ENCODE peak calls at places on chromosomes 2 and 18, in six cellular contexts. One of them, this sample, is unnamed.

GRCh38 chr2:15048000-15048399 is 415.5 kb downstream of the LRATD1 start:
- DNase-seq in HCT116: no peak
- DNase-seq in endothelial cell of umbilical vein: no peak
- DNase-seq in K562: no peak
- DNase-seq in HepG2: no peak
- DNase-seq in H1: no peak
- DNase-seq in this sample: no peak

GRCh38 chr2:222982010-222982908 is 69.7 kb upstream of the KCNE4 start:
- DNase-seq in endothelial cell of umbilical vein: peak
- DNase-seq in HCT116: peak
- DNase-seq in H1: no peak
- DNase-seq in K562: no peak
- DNase-seq in HepG2: peak
- DNase-seq in this sample: no peak

GRCh38 chr2:20812779-20813178 is 10.1 kb downstream of the LDAH start:
- DNase-seq in K562: no peak
- DNase-seq in HepG2: no peak
- DNase-seq in endothelial cell of umbilical vein: no peak
- DNase-seq in HCT116: no peak
- DNase-seq in H1: no peak
- DNase-seq in this sample: no peak

GRCh38 chr2:73989972-73990371 is 5.3 kb downstream of the TET3 start:
- DNase-seq in HepG2: no peak
- DNase-seq in endothelial cell of umbilical vein: no peak
- DNase-seq in HCT116: no peak
- DNase-seq in K562: no peak
- DNase-seq in H1: no peak
- DNase-seq in this sample: no peak

GRCh38 chr2:83826601-83827000 is 632.5 kb downstream of the SUCLG1 start:
- DNase-seq in HepG2: no peak
- DNase-seq in K562: no peak
- DNase-seq in HCT116: no peak
- DNase-seq in endothelial cell of umbilical vein: no peak
- DNase-seq in H1: no peak
- DNase-seq in this sample: no peak

GRCh38 chr2:205752924-205753323 is 70.6 kb downstream of the NRP2 start:
- DNase-seq in HepG2: no peak
- DNase-seq in HCT116: no peak
- DNase-seq in endothelial cell of umbilical vein: no peak
- DNase-seq in K562: no peak
- DNase-seq in H1: no peak
- DNase-seq in this sample: no peak

GRCh38 chr2:199977984-199978415 is 22.6 kb downstream of the MAIP1 start:
- DNase-seq in K562: no peak
- DNase-seq in HCT116: peak
- DNase-seq in H1: no peak
- DNase-seq in HepG2: peak
- DNase-seq in endothelial cell of umbilical vein: peak
- DNase-seq in this sample: no peak

GRCh38 chr2:121334581-121335293 is 49.7 kb upstream of the TFCP2L1 start:
- DNase-seq in HepG2: peak
- DNase-seq in endothelial cell of umbilical vein: no peak
- DNase-seq in K562: no peak
- DNase-seq in HCT116: no peak
- DNase-seq in H1: no peak
- DNase-seq in this sample: no peak

GRCh38 chr2:150234787-150235512 is 252.5 kb downstream of the RND3 start:
- DNase-seq in HCT116: no peak
- DNase-seq in endothelial cell of umbilical vein: peak
- DNase-seq in HepG2: no peak
- DNase-seq in K562: no peak
- DNase-seq in H1: no peak
- DNase-seq in this sample: no peak

GRCh38 chr18:59779979-59780378 is 82.8 kb upstream of the CCBE1 start:
- DNase-seq in HepG2: no peak
- DNase-seq in endothelial cell of umbilical vein: peak
- DNase-seq in HCT116: no peak
- DNase-seq in K562: no peak
- DNase-seq in H1: no peak
- DNase-seq in this sample: no peak

GRCh38 chr2:231640646-231641111 is 48.0 kb downstream of the TEX44 start:
- DNase-seq in H1: no peak
- DNase-seq in endothelial cell of umbilical vein: peak
- DNase-seq in HCT116: peak
- DNase-seq in K562: peak
- DNase-seq in HepG2: no peak
- DNase-seq in this sample: no peak

GRCh38 chr2:240128608-240129144 is 7.4 kb downstream of the COPS9 start:
- DNase-seq in H1: no peak
- DNase-seq in HepG2: no peak
- DNase-seq in endothelial cell of umbilical vein: no peak
- DNase-seq in K562: no peak
- DNase-seq in HCT116: no peak
- DNase-seq in this sample: no peak

GRCh38 chr2:110219496-110220192 is 7.3 kb upstream of the MTLN start:
- DNase-seq in HCT116: no peak
- DNase-seq in HepG2: no peak
- DNase-seq in K562: no peak
- DNase-seq in endothelial cell of umbilical vein: peak
- DNase-seq in H1: no peak
- DNase-seq in this sample: no peak

GRCh38 chr2:120692691-120693090 is 43.0 kb upstream of the GLI2 start:
- DNase-seq in endothelial cell of umbilical vein: no peak
- DNase-seq in HepG2: no peak
- DNase-seq in HCT116: no peak
- DNase-seq in H1: no peak
- DNase-seq in K562: no peak
- DNase-seq in this sample: no peak

GRCh38 chr2:223633656-223634055 is 31.5 kb upstream of the SCG2 start:
- DNase-seq in endothelial cell of umbilical vein: no peak
- DNase-seq in K562: no peak
- DNase-seq in HCT116: no peak
- DNase-seq in H1: no peak
- DNase-seq in HepG2: no peak
- DNase-seq in this sample: no peak

GRCh38 chr2:233061591-233062446 is 1.7 kb downstream of the INPP5D start:
- DNase-seq in HepG2: peak
- DNase-seq in HCT116: no peak
- DNase-seq in endothelial cell of umbilical vein: peak
- DNase-seq in K562: peak
- DNase-seq in H1: no peak
- DNase-seq in this sample: no peak

GRCh38 chr18:45611943-45612342 is 3.3 kb upstream of the SLC14A2 start:
- DNase-seq in HepG2: no peak
- DNase-seq in HCT116: no peak
- DNase-seq in H1: no peak
- DNase-seq in endothelial cell of umbilical vein: no peak
- DNase-seq in K562: no peak
- DNase-seq in this sample: no peak

GRCh38 chr18:45619826-45620201 is 4.5 kb downstream of the SLC14A2 start:
- DNase-seq in H1: no peak
- DNase-seq in HCT116: no peak
- DNase-seq in K562: no peak
- DNase-seq in endothelial cell of umbilical vein: no peak
- DNase-seq in HepG2: no peak
- DNase-seq in this sample: no peak

GRCh38 chr18:45621068-45621511 is 5.8 kb downstream of the SLC14A2 start:
- DNase-seq in HCT116: peak
- DNase-seq in K562: peak
- DNase-seq in HepG2: peak
- DNase-seq in H1: no peak
- DNase-seq in endothelial cell of umbilical vein: peak
- DNase-seq in this sample: peak

GRCh38 chr18:45619062-45619825 is 4.0 kb downstream of the SLC14A2 start:
- DNase-seq in HCT116: no peak
- DNase-seq in HepG2: no peak
- DNase-seq in endothelial cell of umbilical vein: no peak
- DNase-seq in H1: no peak
- DNase-seq in K562: no peak
- DNase-seq in this sample: no peak

GRCh38 chr18:45617284-45617683 is 2.0 kb downstream of the SLC14A2 start:
- DNase-seq in HCT116: peak
- DNase-seq in HepG2: no peak
- DNase-seq in H1: no peak
- DNase-seq in K562: no peak
- DNase-seq in endothelial cell of umbilical vein: no peak
- DNase-seq in this sample: no peak
- TF ChIP-seq POLR2AphosphoS5 in HCT116: no peak
- TF ChIP-seq POLR2AphosphoS5 in HepG2: no peak
- TF ChIP-seq POLR2AphosphoS5 in H1: no peak
- TF ChIP-seq POLR2AphosphoS5 in K562: no peak
- TF ChIP-seq POLR2AphosphoS5 in endothelial cell of umbilical vein: no peak
- TF ChIP-seq POLR2AphosphoS5 in this sample: no peak

GRCh38 chr2:226909131-226909530 is 73.3 kb downstream of the RHBDD1 start:
- DNase-seq in K562: no peak
- DNase-seq in HepG2: no peak
- DNase-seq in endothelial cell of umbilical vein: no peak
- DNase-seq in HCT116: no peak
- DNase-seq in H1: no peak
- DNase-seq in this sample: no peak

GRCh38 chr2:226906439-226906796 is 70.6 kb downstream of the RHBDD1 start:
- DNase-seq in HepG2: no peak
- DNase-seq in H1: no peak
- DNase-seq in endothelial cell of umbilical vein: no peak
- DNase-seq in HCT116: no peak
- DNase-seq in K562: no peak
- DNase-seq in this sample: no peak

GRCh38 chr2:226911932-226912331 is 76.1 kb downstream of the RHBDD1 start:
- DNase-seq in endothelial cell of umbilical vein: no peak
- DNase-seq in K562: no peak
- DNase-seq in HCT116: no peak
- DNase-seq in HepG2: no peak
- DNase-seq in H1: no peak
- DNase-seq in this sample: no peak

GRCh38 chr2:226910384-226910783 is 74.5 kb downstream of the RHBDD1 start:
- DNase-seq in HepG2: no peak
- DNase-seq in H1: no peak
- DNase-seq in K562: no peak
- DNase-seq in endothelial cell of umbilical vein: no peak
- DNase-seq in HCT116: no peak
- DNase-seq in this sample: no peak

DNA sequence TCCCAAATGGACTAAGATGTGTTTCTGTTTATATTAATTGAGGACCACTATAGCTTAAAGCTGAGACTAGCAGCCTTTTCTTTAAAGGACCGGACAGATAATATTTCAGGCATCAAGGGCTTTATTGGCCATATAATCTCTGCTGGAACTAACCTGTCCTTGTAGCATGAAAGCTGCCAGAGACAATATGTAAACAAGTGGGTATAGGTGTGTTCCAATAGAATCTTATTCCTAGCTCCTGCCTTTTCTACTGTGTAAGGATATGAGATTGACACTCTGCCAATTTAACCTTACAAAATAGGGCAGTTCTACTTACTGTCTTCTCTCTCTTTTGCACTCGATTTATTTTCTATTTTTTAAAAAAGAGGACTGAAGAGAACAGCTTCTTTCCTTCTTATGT is 74.0 kb downstream of the RHBDD1 start:
- DNase-seq in HCT116: no peak
- DNase-seq in H1: no peak
- DNase-seq in K562: no peak
- DNase-seq in endothelial cell of umbilical vein: no peak
- DNase-seq in HepG2: no peak
- DNase-seq in this sample: no peak
- H3K9ac ChIP-seq in HCT116: no peak
- H3K9ac ChIP-seq in H1: no peak
- H3K9ac ChIP-seq in K562: no peak
- H3K9ac ChIP-seq in endothelial cell of umbilical vein: no peak
- H3K9ac ChIP-seq in HepG2: no peak
- H3K9ac ChIP-seq in this sample: no peak

DNA sequence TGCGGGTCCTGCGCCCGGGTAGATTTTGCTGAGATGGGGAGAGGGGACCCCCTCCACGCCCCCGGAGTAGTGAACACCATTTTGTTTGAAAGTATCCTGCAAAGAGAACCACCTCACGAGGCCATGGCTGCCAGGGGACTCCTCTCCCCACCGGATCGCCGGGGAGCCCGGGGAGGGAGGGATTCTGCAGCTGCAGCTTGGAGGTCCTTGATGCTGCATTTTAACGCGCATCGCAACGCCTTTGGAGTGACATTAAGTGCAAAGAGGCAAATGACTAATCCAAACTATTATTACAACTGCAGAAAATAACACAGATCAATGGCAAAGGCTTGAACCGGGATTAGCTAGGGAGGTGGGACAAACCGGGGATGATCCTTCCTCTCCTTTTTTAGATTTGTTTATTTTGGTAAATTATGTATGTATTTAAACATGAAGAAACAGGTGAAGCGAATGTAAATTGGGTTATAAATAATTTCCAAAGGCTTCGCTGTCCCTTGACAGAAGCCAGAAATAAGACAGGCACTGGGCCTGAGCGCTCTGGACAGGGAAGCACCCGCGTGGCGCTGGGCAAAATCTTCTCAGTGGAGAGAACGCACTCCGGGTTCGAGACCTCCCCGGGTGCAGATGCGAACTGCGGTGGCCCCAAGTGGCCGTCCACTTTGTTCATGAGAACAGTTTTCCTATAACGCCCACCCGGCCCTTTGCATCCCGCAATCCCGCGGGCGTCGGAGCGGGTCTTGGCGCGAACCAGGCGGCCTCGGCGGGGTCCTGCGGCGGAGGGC is 860 bp upstream of the DPYSL5 start:
- DNase-seq in K562: peak
- DNase-seq in endothelial cell of umbilical vein: no peak
- DNase-seq in HepG2: no peak
- DNase-seq in HCT116: no peak
- DNase-seq in H1: no peak
- DNase-seq in this sample: no peak
- TF ChIP-seq EZH2 in K562: no peak
- TF ChIP-seq EZH2 in endothelial cell of umbilical vein: peak
- TF ChIP-seq EZH2 in HepG2: peak
- TF ChIP-seq EZH2 in HCT116: no peak
- TF ChIP-seq EZH2 in H1: peak
- TF ChIP-seq EZH2 in this sample: no peak

DNA sequence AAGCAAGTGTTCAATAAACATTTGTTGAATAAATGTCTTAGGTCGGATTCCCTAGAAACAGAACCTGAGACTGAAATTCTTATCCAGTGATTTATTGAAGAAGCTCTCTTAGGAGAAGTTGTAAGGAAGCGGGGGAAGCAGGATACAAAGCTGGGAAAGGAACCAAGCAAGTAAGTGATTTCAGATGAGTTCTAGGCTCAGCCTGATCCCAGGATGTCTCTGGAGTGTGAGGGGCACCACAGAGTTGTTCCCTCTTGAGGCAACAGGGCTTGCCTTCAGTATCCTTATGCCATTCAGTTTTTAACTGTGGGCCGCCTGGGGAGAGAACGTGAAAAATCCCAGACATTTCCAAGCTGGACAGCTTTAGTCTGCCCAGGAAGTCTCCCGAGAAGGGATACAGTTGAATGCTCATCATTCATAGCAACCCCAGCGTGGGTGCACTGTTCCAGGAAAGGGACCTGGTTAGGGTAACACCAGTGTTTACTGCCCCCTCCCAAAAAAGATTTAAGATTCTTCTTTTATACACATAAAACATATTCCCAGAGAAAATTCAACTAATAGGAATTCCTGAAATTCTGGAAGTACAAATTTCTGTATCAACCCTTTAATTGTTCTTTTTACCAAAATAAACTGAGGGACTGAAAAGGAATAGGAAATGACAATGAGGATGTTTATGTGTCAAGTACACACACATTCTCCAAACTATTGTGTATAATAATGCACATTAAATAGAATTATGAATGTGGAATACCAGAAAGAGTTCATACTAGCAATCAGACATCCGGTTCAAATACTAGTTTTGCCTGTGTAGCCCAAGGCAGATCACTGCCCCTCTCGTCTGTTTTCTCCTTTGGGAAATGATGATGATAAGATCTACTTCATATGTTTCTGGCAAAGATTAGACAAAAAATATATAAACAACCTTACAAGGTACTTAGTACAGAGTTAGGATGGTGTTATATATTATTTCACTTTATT is 592.1 kb upstream of the CDH2 start:
- DNase-seq in HepG2: no peak
- DNase-seq in endothelial cell of umbilical vein: peak
- DNase-seq in K562: no peak
- DNase-seq in HCT116: no peak
- DNase-seq in H1: no peak
- DNase-seq in this sample: no peak
- TF ChIP-seq POLR2AphosphoS5 in HepG2: no peak
- TF ChIP-seq POLR2AphosphoS5 in endothelial cell of umbilical vein: no peak
- TF ChIP-seq POLR2AphosphoS5 in K562: no peak
- TF ChIP-seq POLR2AphosphoS5 in HCT116: no peak
- TF ChIP-seq POLR2AphosphoS5 in H1: no peak
- TF ChIP-seq POLR2AphosphoS5 in this sample: no peak